ENCODE peak calls at places on chromosomes 7 and 10, in four cellular contexts. V is GM12878, J is IMR-90, U is heart left ventricle. E is an unnamed sample. For H3K4me1, the result is how much of the 10 kb centered on the place peaks cover.

GRCh38 chr7:30908681-30909080 is 3.0 kb upstream of the AQP1 start:
- DNase-seq in V (no peak), J (no peak), U (no peak), E (no peak)

GRCh38 chr10:33477291-33478088 is 143.0 kb upstream of the NRP1 start:
- DNase-seq in V (no peak), J (no peak), U (no peak), E (no peak)

GRCh38 chr10:131641898-131642297 is 258.9 kb upstream of the PPP2R2D start:
- DNase-seq in V (no peak), J (no peak), U (no peak), E (no peak)

GRCh38 chr10:124532106-124532641 is 70.6 kb downstream of the LHPP start:
- DNase-seq in V (no peak), J (no peak), U (no peak), E (no peak)

GRCh38 chr7:85602196-85602595 is 415.3 kb upstream of the SEMA3D start:
- DNase-seq in V (no peak), J (peak), U (no peak), E (no peak)

GRCh38 chr7:6165521-6166325 is 106.7 kb downstream of the CYTH3 start:
- DNase-seq in V (no peak), J (no peak), U (no peak), E (no peak)

GRCh38 chr7:8277394-8277982 is 15.5 kb upstream of the ICA1 start:
- DNase-seq in V (no peak), J (no peak), U (no peak), E (no peak)

GRCh38 chr10:11725912-11726311 is 16.3 kb upstream of the ECHDC3 start:
- DNase-seq in V (no peak), J (no peak), U (no peak), E (no peak)

GRCh38 chr10:93445097-93445960 is 36.8 kb downstream of the MYOF start:
- DNase-seq in V (no peak), J (peak), U (peak), E (peak)

GRCh38 chr7:149722356-149722957 is 50.9 kb downstream of the ZNF467 start:
- DNase-seq in V (no peak), J (no peak), U (no peak), E (peak)

GRCh38 chr10:75984067-75984466 is 552.6 kb downstream of the LRMDA start:
- DNase-seq in V (no peak), J (no peak), U (no peak), E (no peak)

GRCh38 chr10:91668935-91669334 is 36.1 kb upstream of the PPP1R3C start:
- DNase-seq in V (no peak), J (no peak), U (no peak), E (no peak)

GRCh38 chr7:139647812-139648616 is 124.5 kb downstream of the CLEC2L start:
- DNase-seq in V (no peak), J (peak), U (no peak), E (no peak)

GRCh38 chr7:112001089-112001826 is 204.9 kb downstream of the DOCK4 start:
- DNase-seq in V (no peak), J (peak), U (no peak), E (no peak)

GRCh38 chr7:24939406-24939805 is 40.6 kb downstream of the OSBPL3 start:
- DNase-seq in V (no peak), J (no peak), U (no peak), E (no peak)

GRCh38 chr7:40221836-40222235 is 87.0 kb downstream of the SUGCT start:
- DNase-seq in V (no peak), J (peak), U (no peak), E (no peak)

GRCh38 chr7:121077165-121077630 is 88.7 kb downstream of the CPED1 start:
- DNase-seq in V (no peak), J (no peak), U (no peak), E (no peak)

GRCh38 chr7:131111-132094 is 61.0 kb upstream of the FAM20C start:
- DNase-seq in V (no peak), J (no peak), U (peak), E (no peak)

GRCh38 chr10:62278461-62278910 is 9.8 kb upstream of the RTKN2 start:
- DNase-seq in V (no peak), J (peak), U (no peak), E (no peak)

GRCh38 chr10:29482591-29483421 is 152.0 kb downstream of the SVIL start:
- DNase-seq in V (no peak), J (peak), U (no peak), E (no peak)

GRCh38 chr10:44759122-44759521 is 152.0 kb upstream of the TMEM72 start:
- DNase-seq in V (no peak), J (no peak), U (no peak), E (no peak)

GRCh38 chr7:44978511-44979366 is at the start of gene MYO1G:
- DNase-seq in V (peak), J (no peak), U (peak), E (peak)

GRCh38 chr7:90759752-90760151 is 163.6 kb downstream of the CDK14 start:
- DNase-seq in V (no peak), J (no peak), U (no peak), E (no peak)

GRCh38 chr7:33040803-33041516 is 21.6 kb downstream of the NT5C3A start:
- DNase-seq in V (peak), J (peak), U (peak), E (peak)
- TF ChIP-seq POLR2A in V (peak), J (no peak), U (no peak), E (peak)

GRCh38 chr7:36277247-36277542 is 112.5 kb upstream of the ANLN start:
- DNase-seq in V (no peak), J (no peak), U (no peak), E (peak)

GRCh38 chr7:36276428-36277246 is 113.0 kb upstream of the ANLN start:
- DNase-seq in V (no peak), J (no peak), U (no peak), E (no peak)

GRCh38 chr7:36279251-36279925 is 110.3 kb upstream of the ANLN start:
- DNase-seq in V (no peak), J (peak), U (no peak), E (no peak)

GRCh38 chr7:36278767-36279171 is 110.9 kb upstream of the ANLN start:
- DNase-seq in V (no peak), J (peak), U (no peak), E (no peak)

GRCh38 chr7:36278069-36278766 is 111.4 kb upstream of the ANLN start:
- DNase-seq in V (no peak), J (no peak), U (no peak), E (no peak)
- H3K4me1 ChIP-seq in V (under half), J (under half), U (under half), E (under half)

GRCh38 chr7:116257156-116257555 is 46.8 kb downstream of the TES start:
- DNase-seq in V (no peak), J (no peak), U (no peak), E (no peak)

GRCh38 chr7:116261904-116262303 is 51.6 kb downstream of the TES start:
- DNase-seq in V (no peak), J (no peak), U (no peak), E (no peak)

GRCh38 chr7:116259821-116260440 is 49.6 kb downstream of the TES start:
- DNase-seq in V (no peak), J (peak), U (no peak), E (no peak)

GRCh38 chr7:116258734-116259133 is 48.4 kb downstream of the TES start:
- DNase-seq in V (peak), J (peak), U (no peak), E (no peak)

GRCh38 chr7:116259156-116259555 is 48.8 kb downstream of the TES start:
- DNase-seq in V (no peak), J (peak), U (no peak), E (no peak)
- H3K27ac ChIP-seq in V (no peak), J (peak), U (peak), E (no peak)

DNA sequence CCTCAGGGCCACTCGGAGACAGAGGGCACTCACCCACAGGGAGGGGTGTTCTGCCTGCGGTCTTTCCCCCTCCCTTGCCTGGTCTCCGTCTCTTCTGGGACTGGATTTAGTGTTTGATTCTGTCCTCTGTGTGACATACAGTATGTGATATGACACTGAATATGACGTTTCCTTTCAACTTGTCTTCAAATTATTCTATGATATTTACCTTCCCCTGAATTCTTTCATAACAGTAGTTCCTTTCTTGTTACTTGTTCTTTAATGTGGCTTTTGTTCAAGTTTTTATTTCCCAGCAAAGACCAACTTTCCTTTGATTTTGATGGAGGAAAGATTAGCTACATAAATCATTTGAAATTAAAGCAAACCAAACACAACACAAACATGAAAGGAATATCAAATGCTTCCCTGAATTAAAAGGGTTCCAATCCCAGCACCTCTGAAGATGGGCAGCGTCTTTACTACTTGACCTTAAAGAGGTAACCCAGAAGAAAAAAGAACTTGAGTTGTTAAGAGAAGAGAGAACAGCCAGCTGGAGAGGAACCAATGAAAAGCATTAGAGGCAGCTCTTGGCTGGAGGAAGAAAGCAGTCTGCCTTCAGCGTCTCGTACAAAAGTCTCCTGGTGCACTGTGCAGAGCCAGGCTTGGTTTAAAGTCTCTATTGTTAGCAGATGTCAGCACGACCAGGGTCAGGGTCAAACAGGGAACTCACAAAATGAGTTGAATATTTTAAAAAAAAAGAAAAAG is 18.3 kb upstream of the RHEB start:
- DNase-seq in V (no peak), J (peak), U (no peak), E (no peak)
- TF ChIP-seq POLR2A in V (no peak), J (no peak), U (no peak), E (no peak)

DNA sequence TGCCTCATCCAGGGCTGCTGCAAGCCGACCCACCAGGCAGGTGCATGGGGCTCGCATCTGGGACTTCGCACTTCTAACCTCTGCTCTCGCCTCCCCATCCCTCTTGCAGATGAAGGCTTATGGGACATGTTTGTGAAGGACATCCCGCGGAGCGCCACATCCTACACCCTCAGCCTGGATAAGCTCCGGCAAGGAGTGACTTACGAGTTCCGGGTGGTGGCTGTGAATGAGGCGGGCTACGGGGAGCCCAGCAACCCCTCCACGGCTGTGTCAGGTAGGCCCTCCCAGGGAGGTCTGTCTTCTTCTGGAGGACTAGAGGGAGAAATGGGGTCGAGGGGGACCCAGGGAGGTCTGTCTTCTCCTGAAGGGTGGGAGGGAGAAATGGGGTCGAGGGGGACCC is 448.9 kb upstream of the FOXK1 start:
- DNase-seq in V (no peak), J (no peak), U (no peak), E (no peak)
- H3K4me1 ChIP-seq in V (under half), J (under half), U (under half), E (under half)

E was measured in Peyer's patch.